ENCODE peak calls at places on chromosomes 13 and 19, in five cellular contexts. One of them, this sample, is unnamed.
A peak's percentile ranks its signal among the peaks of the same experiment; 100 is the strongest.

GRCh38 chr19:39544201-39544903 is 4.4 kb upstream of the EID2 start:
- DNase-seq in PC-3: no peak
- DNase-seq in cardiac muscle cell: peak; percentile 41
- DNase-seq in RWPE1: no peak
- DNase-seq in heart left ventricle: no peak
- DNase-seq in this sample: no peak

GRCh38 chr13:79901336-79901735 is 420.4 kb downstream of the NDFIP2 start:
- DNase-seq in cardiac muscle cell: peak; percentile 71
- DNase-seq in heart left ventricle: no peak
- DNase-seq in PC-3: no peak
- DNase-seq in RWPE1: peak; percentile 27
- DNase-seq in this sample: no peak

GRCh38 chr19:55116232-55117062 is 990 bp downstream of the PPP1R12C start:
- DNase-seq in RWPE1: peak; percentile 57
- DNase-seq in heart left ventricle: peak; percentile 77
- DNase-seq in cardiac muscle cell: peak; percentile 73
- DNase-seq in PC-3: peak; percentile 56
- DNase-seq in this sample: no peak

GRCh38 chr13:107067381-107067780 is 499.4 kb upstream of the ARGLU1 start:
- DNase-seq in PC-3: no peak
- DNase-seq in cardiac muscle cell: no peak
- DNase-seq in RWPE1: no peak
- DNase-seq in heart left ventricle: no peak
- DNase-seq in this sample: no peak

GRCh38 chr13:98333481-98333880 is 156.4 kb upstream of the RNF113B start:
- DNase-seq in RWPE1: no peak
- DNase-seq in PC-3: no peak
- DNase-seq in cardiac muscle cell: no peak
- DNase-seq in heart left ventricle: no peak
- DNase-seq in this sample: no peak

GRCh38 chr13:32676242-32676641 is 90.0 kb downstream of the PDS5B start:
- DNase-seq in cardiac muscle cell: no peak
- DNase-seq in PC-3: no peak
- DNase-seq in RWPE1: no peak
- DNase-seq in heart left ventricle: no peak
- DNase-seq in this sample: no peak

GRCh38 chr19:16336571-16336970 is 11.9 kb downstream of the KLF2 start:
- DNase-seq in RWPE1: no peak
- DNase-seq in heart left ventricle: no peak
- DNase-seq in cardiac muscle cell: peak; percentile 54
- DNase-seq in PC-3: no peak
- DNase-seq in this sample: no peak

GRCh38 chr19:14536926-14537692 is 7.7 kb downstream of the TECR start:
- DNase-seq in RWPE1: peak; percentile 94
- DNase-seq in heart left ventricle: peak; percentile 72
- DNase-seq in PC-3: peak; percentile 88
- DNase-seq in cardiac muscle cell: peak; percentile 94
- DNase-seq in this sample: no peak

GRCh38 chr19:19538767-19539166 is 702 bp downstream of the CILP2 start:
- DNase-seq in RWPE1: no peak
- DNase-seq in PC-3: no peak
- DNase-seq in heart left ventricle: no peak
- DNase-seq in cardiac muscle cell: peak; percentile 33
- DNase-seq in this sample: no peak

GRCh38 chr19:51364200-51365106 is 1.7 kb downstream of the ETFB start:
- DNase-seq in cardiac muscle cell: no peak
- DNase-seq in PC-3: peak; percentile 94
- DNase-seq in RWPE1: peak; percentile 41
- DNase-seq in heart left ventricle: no peak
- DNase-seq in this sample: no peak

GRCh38 chr19:51367565-51368365 is 1.0 kb downstream of the CLDND2 start:
- DNase-seq in RWPE1: peak; percentile 95
- DNase-seq in cardiac muscle cell: peak; percentile 100
- DNase-seq in heart left ventricle: peak; percentile 100
- DNase-seq in PC-3: peak; percentile 99
- DNase-seq in this sample: peak; percentile 99

GRCh38 chr19:51366999-51367564 is 894 bp upstream of the ETFB start:
- DNase-seq in cardiac muscle cell: no peak
- DNase-seq in PC-3: no peak
- DNase-seq in heart left ventricle: peak; percentile 47
- DNase-seq in RWPE1: no peak
- DNase-seq in this sample: no peak

GRCh38 chr19:51366050-51366998 is at the start of gene ETFB:
- DNase-seq in RWPE1: peak; percentile 96
- DNase-seq in PC-3: peak; percentile 99
- DNase-seq in heart left ventricle: peak; percentile 99
- DNase-seq in cardiac muscle cell: peak; percentile 99
- DNase-seq in this sample: peak; percentile 95

GRCh38 chr19:51365211-51366049 is 758 bp downstream of the ETFB start:
- DNase-seq in PC-3: peak; percentile 60
- DNase-seq in RWPE1: no peak
- DNase-seq in cardiac muscle cell: peak; percentile 64
- DNase-seq in heart left ventricle: no peak
- DNase-seq in this sample: no peak
- TF ChIP-seq CTCF in PC-3: no peak
- TF ChIP-seq CTCF in RWPE1: no peak
- TF ChIP-seq CTCF in cardiac muscle cell: peak; percentile 16
- TF ChIP-seq CTCF in heart left ventricle: no peak
- TF ChIP-seq CTCF in this sample: no peak

DNA sequence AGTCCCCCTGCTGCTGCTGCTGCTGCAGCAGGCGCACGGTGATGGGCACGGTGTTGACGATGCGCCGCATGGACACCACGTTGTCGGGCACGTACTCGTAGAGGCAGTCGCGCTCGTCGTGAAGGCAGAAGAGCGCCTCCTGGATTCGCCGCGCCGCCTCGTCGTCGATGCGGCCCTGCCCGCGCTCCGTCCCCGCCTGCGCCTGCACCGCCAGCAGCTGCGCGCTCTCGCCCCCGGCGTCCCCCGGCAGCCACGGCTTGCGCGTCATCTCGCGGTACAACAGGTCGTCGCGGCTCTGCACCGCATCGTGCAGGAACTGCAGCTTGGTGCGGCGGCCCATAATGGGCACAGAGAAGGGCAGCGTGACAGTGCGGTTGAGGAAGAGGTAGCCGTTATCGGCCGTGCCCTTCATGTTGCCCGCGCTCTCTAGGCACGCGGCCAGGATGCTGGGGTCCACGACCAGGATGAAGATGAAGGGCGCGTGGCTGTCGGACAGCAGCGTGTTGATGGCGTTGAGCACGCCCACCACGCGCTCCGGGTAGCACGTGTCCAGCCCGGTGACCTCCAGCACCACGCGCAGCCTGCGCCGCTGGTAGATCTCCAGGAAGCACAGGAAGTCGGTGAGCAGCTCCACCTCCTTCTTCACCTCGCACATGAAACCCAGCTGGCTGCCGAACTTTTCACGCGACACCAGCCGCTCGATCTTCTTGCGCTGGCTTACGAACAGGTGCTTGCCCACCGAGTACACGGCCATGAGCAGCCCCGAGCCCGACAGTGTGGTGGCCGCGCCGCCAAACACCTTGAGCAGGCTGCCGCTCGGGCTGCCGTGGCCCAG is 8.1 kb downstream of the NKPD1 start:
- DNase-seq in heart left ventricle: peak; percentile 47
- DNase-seq in PC-3: no peak
- DNase-seq in RWPE1: no peak
- DNase-seq in cardiac muscle cell: peak; percentile 72
- DNase-seq in this sample: no peak
- TF ChIP-seq CTCF in heart left ventricle: peak; percentile 32
- TF ChIP-seq CTCF in PC-3: no peak
- TF ChIP-seq CTCF in RWPE1: no peak
- TF ChIP-seq CTCF in cardiac muscle cell: no peak
- TF ChIP-seq CTCF in this sample: no peak

DNA sequence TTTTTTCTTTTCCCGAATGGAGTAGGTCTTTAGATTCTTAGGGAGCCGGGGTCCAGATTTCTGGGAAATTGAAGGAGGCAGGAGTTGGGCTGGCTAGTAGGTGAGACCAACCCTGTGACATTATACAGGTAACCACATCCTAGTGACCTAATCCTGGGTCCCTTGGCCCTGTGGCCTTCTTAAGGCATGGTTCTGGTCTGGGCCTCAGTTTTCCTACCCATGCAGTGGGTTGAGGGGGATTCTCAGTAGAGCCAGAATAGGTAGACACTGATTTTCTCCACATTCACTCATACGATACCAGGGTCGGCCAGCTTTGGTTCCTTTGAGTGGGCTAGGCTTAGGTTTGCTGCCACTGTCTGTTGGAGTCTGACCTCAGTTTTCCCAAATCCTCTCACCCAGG is 7.2 kb downstream of the PPFIA3 start:
- DNase-seq in RWPE1: no peak
- DNase-seq in cardiac muscle cell: no peak
- DNase-seq in PC-3: no peak
- DNase-seq in heart left ventricle: no peak
- DNase-seq in this sample: no peak
- TF ChIP-seq CTCF in RWPE1: no peak
- TF ChIP-seq CTCF in cardiac muscle cell: no peak
- TF ChIP-seq CTCF in PC-3: no peak
- TF ChIP-seq CTCF in heart left ventricle: no peak
- TF ChIP-seq CTCF in this sample: no peak

GRCh38 chr13:23352161-23352560 is 81.3 kb downstream of the SACS start:
- DNase-seq in heart left ventricle: no peak
- DNase-seq in RWPE1: no peak
- DNase-seq in PC-3: no peak
- DNase-seq in cardiac muscle cell: no peak
- DNase-seq in this sample: no peak

GRCh38 chr13:23356368-23356767 is 77.1 kb downstream of the SACS start:
- DNase-seq in heart left ventricle: no peak
- DNase-seq in PC-3: no peak
- DNase-seq in cardiac muscle cell: no peak
- DNase-seq in RWPE1: no peak
- DNase-seq in this sample: no peak

GRCh38 chr13:23354520-23354919 is 79.0 kb downstream of the SACS start:
- DNase-seq in heart left ventricle: no peak
- DNase-seq in RWPE1: no peak
- DNase-seq in cardiac muscle cell: no peak
- DNase-seq in PC-3: no peak
- DNase-seq in this sample: no peak

GRCh38 chr13:23359882-23360281 is 73.6 kb downstream of the SACS start:
- DNase-seq in heart left ventricle: no peak
- DNase-seq in PC-3: no peak
- DNase-seq in cardiac muscle cell: no peak
- DNase-seq in RWPE1: no peak
- DNase-seq in this sample: no peak

DNA sequence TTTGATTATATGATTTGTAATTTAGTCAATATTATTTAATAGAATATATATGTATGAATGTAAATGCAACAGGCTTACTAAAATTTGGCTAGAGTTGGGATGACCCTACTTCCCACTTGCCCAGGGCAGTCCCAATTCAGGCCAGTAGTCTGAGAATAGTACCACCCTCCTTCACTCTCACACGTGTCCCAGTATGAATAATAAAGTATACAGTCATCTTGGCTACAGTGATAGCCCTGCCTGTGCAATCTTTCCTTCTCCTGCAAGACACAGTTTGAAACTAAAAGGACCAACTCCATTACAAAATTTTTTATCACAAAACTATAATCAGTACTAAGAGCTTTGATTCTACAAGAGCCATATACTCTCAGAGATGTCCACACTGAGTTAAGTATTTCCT is 76.2 kb downstream of the SACS start:
- DNase-seq in PC-3: no peak
- DNase-seq in RWPE1: no peak
- DNase-seq in cardiac muscle cell: no peak
- DNase-seq in heart left ventricle: no peak
- DNase-seq in this sample: no peak
- TF ChIP-seq CTCF in PC-3: no peak
- TF ChIP-seq CTCF in RWPE1: no peak
- TF ChIP-seq CTCF in cardiac muscle cell: no peak
- TF ChIP-seq CTCF in heart left ventricle: no peak
- TF ChIP-seq CTCF in this sample: no peak